ENCODE peak calls at places on chromosomes 13 and 19, in ten cellular contexts. S is GM23338, U is adrenal gland, O is mammary epithelial cell, V is colonic mucosa, G is lower lobe of right lung, M is tibial nerve, X is psoas muscle, P is thoracic aorta, R is MM.1S. Y is an unnamed sample.

GRCh38 chr13:75404721-75405120 is 77.2 kb downstream of the TBC1D4 start:
- DNase-seq in S (no peak), U (no peak), O (no peak), V (no peak), G (no peak), M (no peak), X (no peak), P (no peak), R (no peak), Y (no peak)

GRCh38 chr19:40908981-40909380 is 26.9 kb upstream of the CYP2A7 start:
- DNase-seq in S (peak; percentile 56), U (peak; percentile 74), O (no peak), V (no peak), G (no peak), M (no peak), X (no peak), P (no peak), R (no peak), Y (no peak)

GRCh38 chr13:51869921-51870320 is 8.2 kb downstream of the CCDC70 start:
- DNase-seq in S (no peak), U (no peak), O (no peak), V (no peak), G (no peak), M (no peak), X (no peak), P (no peak), R (no peak), Y (no peak)

GRCh38 chr13:109383683-109384082 is 402.7 kb downstream of the IRS2 start:
- DNase-seq in S (no peak), U (no peak), O (peak; percentile 90), V (no peak), G (no peak), M (no peak), X (no peak), P (no peak), R (no peak), Y (no peak)

GRCh38 chr13:23570099-23570926 is at the start of gene TNFRSF19:
- DNase-seq in S (peak; percentile 26), U (peak; percentile 43), O (peak; percentile 38), V (no peak), G (no peak), M (peak; percentile 35), X (no peak), P (no peak), R (no peak), Y (peak; percentile 82)

GRCh38 chr13:47816835-47817234 is 184.2 kb downstream of the SUCLA2 start:
- DNase-seq in S (peak; percentile 70), U (no peak), O (no peak), V (no peak), G (no peak), M (no peak), X (no peak), P (no peak), R (no peak), Y (no peak)

GRCh38 chr19:45998834-45999233 is 3.6 kb downstream of the CCDC61 start:
- DNase-seq in S (no peak), U (no peak), O (no peak), V (no peak), G (no peak), M (no peak), X (no peak), P (no peak), R (no peak), Y (no peak)

GRCh38 chr13:41960195-41960699 is 662 bp downstream of the VWA8 start:
- DNase-seq in S (peak; percentile 35), U (peak; percentile 64), O (peak; percentile 49), V (no peak), G (no peak), M (no peak), X (no peak), P (no peak), R (peak; percentile 11), Y (peak; percentile 25)

GRCh38 chr13:29908411-29908810 is 58.0 kb upstream of the UBL3 start:
- DNase-seq in S (no peak), U (no peak), O (peak; percentile 71), V (no peak), G (no peak), M (peak; percentile 50), X (peak; percentile 75), P (no peak), R (no peak), Y (peak; percentile 78)

GRCh38 chr13:29907670-29908069 is 57.3 kb upstream of the UBL3 start:
- DNase-seq in S (no peak), U (no peak), O (no peak), V (no peak), G (no peak), M (no peak), X (no peak), P (no peak), R (no peak), Y (no peak)

GRCh38 chr13:29911781-29912478 is 61.5 kb upstream of the UBL3 start:
- DNase-seq in S (no peak), U (no peak), O (no peak), V (no peak), G (no peak), M (no peak), X (no peak), P (no peak), R (no peak), Y (peak; percentile 42)

GRCh38 chr13:29908917-29909755 is 58.7 kb upstream of the UBL3 start:
- DNase-seq in S (no peak), U (no peak), O (no peak), V (no peak), G (no peak), M (no peak), X (no peak), P (no peak), R (no peak), Y (no peak)

DNA sequence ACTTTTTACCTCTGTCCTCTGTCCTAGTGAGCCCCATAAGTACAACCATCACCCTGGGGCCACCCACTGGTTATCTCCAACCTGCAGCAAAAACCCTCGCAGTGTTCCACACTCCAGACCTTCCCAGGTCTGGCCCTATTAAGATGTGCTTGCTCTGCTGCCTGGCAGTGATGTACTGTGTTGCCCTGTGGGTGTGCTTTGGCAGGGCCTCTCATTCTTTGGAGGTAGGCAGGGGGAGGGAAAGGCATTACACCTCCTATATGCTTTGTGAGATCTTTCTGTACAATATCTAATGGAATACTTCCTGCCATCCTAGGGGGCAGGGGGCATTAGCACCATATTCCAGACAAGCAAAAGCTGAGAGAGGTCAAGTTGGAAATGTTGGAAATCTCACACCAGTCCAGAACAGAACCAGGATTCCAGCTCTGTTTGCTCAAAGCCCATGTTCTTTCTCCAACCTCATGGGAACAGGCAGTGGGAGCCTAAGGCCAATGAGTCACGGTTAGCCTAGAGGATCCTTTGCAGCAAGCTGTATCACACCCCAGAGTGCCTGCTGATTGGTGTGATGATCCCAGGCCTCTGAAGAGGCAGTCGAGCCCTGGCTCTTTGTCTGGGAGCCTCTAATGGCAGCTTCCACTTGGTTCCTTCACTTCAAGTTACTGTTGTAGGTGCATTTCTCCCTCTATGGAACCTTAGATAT is 59.7 kb upstream of the UBL3 start:
- DNase-seq in S (no peak), U (no peak), O (peak; percentile 81), V (no peak), G (no peak), M (peak; percentile 28), X (peak; percentile 57), P (no peak), R (no peak), Y (no peak)
- H3K4me1 ChIP-seq in S (no peaks in the 10 kb centered on the region), U (no peaks in the 10 kb centered on the region), O (peaks cover 25% of the 10 kb centered on the region), V (no peaks in the 10 kb centered on the region), G (peaks cover 6% of the 10 kb centered on the region), M (no peaks in the 10 kb centered on the region), X (no peaks in the 10 kb centered on the region), P (no peaks in the 10 kb centered on the region), R (no peaks in the 10 kb centered on the region), Y (no peaks in the 10 kb centered on the region)

GRCh38 chr19:42203700-42204099 is 13.8 kb downstream of the DEDD2 start:
- DNase-seq in S (no peak), U (peak; percentile 2), O (no peak), V (no peak), G (no peak), M (no peak), X (no peak), P (no peak), R (no peak), Y (no peak)

GRCh38 chr19:42200116-42200740 is 17.2 kb downstream of the DEDD2 start:
- DNase-seq in S (no peak), U (peak; percentile 11), O (no peak), V (no peak), G (no peak), M (no peak), X (no peak), P (no peak), R (no peak), Y (no peak)

GRCh38 chr19:42204684-42205083 is 12.8 kb downstream of the DEDD2 start:
- DNase-seq in S (peak; percentile 37), U (peak; percentile 1), O (no peak), V (no peak), G (no peak), M (no peak), X (no peak), P (no peak), R (no peak), Y (no peak)

GRCh38 chr19:42201489-42202289 is 15.8 kb downstream of the DEDD2 start:
- DNase-seq in S (no peak), U (peak; percentile 30), O (no peak), V (no peak), G (peak; percentile 79), M (no peak), X (no peak), P (no peak), R (peak; percentile 36), Y (peak; percentile 69)

GRCh38 chr19:42202290-42202867 is 15.1 kb downstream of the DEDD2 start:
- DNase-seq in S (no peak), U (peak; percentile 2), O (no peak), V (no peak), G (no peak), M (no peak), X (no peak), P (no peak), R (no peak), Y (no peak)
- H3K4me1 ChIP-seq in S (peaks cover 18% of the 10 kb centered on the region), U (no peaks in the 10 kb centered on the region), O (peaks cover 43% of the 10 kb centered on the region), V (peaks cover 3% of the 10 kb centered on the region), G (peaks cover 73% of the 10 kb centered on the region), M (no peaks in the 10 kb centered on the region), X (no peaks in the 10 kb centered on the region), P (no peaks in the 10 kb centered on the region), R (peaks cover 57% of the 10 kb centered on the region), Y (peaks cover 4% of the 10 kb centered on the region)

DNA sequence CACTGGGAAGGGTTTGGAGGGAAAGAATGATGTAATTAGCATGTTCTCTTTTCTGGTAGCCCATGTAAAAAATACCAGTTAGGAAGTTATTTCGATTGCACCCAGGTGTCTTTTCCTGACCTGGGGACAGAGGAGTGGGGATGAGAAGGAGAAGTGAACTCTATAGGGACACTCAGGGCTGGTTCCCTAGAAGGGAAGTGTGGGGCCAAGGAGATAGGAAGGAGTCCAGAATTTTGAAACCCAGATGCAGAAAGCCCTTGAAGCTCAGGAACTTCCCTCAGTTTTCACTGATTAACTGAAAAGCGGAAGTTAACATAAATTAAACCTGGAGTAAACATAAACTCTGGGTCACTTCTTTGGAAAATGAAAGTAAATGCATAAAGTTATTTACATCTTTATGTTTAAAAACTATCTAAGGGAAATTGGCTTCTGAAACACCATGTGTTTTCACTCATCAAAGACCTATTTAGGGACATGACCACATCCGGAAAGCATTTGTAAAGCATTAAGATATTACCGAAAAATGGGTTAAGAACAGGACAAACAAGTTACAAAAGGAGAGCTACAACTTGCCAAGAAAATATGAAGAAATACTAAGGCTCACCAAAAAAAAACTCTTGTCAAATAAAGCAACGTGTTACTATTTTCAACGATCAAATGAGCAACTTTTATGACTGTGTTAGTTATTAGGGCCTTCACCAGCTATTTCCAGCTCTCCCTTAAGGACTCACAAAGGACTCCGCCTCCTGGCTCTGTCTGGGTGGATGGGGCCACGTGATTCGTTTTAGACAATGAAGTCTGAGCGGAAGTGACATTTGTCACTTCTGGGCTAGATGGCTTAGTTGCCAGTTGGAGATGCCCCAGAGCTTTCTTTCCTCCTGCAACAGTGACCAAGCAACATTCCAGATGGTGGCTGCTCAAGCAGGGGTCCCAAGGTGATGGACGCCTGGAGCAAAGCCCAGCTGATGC is 439.1 kb upstream of the ZNF507 start:
- DNase-seq in S (no peak), U (no peak), O (no peak), V (no peak), G (peak; percentile 49), M (peak; percentile 52), X (peak; percentile 65), P (no peak), R (peak; percentile 34), Y (peak; percentile 61)
- H3K4me1 ChIP-seq in S (no peaks in the 10 kb centered on the region), U (no peaks in the 10 kb centered on the region), O (no peaks in the 10 kb centered on the region), V (no peaks in the 10 kb centered on the region), G (peaks cover 20% of the 10 kb centered on the region), M (no peaks in the 10 kb centered on the region), X (no peaks in the 10 kb centered on the region), P (peaks cover 5% of the 10 kb centered on the region), R (no peaks in the 10 kb centered on the region), Y (peaks cover 3% of the 10 kb centered on the region)

DNA sequence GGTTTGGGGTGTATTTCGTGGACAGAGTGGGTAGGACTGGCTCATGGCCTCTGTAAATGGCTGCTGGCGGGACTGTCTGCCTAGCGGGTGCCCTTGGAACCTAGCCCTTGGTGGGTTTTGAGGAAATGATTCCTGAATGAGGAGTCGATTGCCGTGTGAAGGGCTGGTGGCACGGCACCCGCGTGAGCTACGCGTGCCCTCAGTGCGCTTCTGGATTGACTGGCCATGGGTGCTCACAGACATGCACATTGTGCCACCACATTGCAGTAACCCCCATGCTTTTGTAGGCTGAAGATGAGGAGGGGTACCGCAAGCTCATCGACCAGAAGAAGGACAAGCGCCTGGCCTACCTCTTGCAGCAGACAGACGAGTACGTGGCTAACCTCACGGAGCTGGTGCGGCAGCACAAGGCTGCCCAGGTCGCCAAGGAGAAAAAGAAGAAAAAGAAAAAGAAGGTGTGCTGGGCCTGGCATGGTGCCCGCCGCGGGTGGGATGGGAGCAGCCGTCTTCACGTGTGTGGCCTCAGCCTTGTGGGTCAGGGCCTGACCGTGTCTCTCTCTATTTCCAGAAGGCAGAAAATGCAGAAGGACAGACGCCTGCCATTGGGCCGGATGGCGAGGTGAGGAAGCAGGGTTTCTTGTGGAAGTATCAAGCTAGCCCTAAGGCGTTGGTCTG is 35.2 kb downstream of the SMARCA4 start:
- DNase-seq in S (no peak), U (no peak), O (no peak), V (no peak), G (no peak), M (no peak), X (no peak), P (no peak), R (no peak), Y (peak; percentile 41)
- H3K4me1 ChIP-seq in S (no peaks in the 10 kb centered on the region), U (no peaks in the 10 kb centered on the region), O (no peaks in the 10 kb centered on the region), V (no peaks in the 10 kb centered on the region), G (peaks cover 6% of the 10 kb centered on the region), M (no peaks in the 10 kb centered on the region), X (no peaks in the 10 kb centered on the region), P (no peaks in the 10 kb centered on the region), R (no peaks in the 10 kb centered on the region), Y (no peaks in the 10 kb centered on the region)

Y was measured in right cardiac atrium.